ENCODE peak calls at places on chromosomes 2 and 18, in five cellular contexts. One of them, this sample, is unnamed.

GRCh38 chr2:100246163-100247145 is 75.8 kb downstream of the LONRF2 start:
- DNase-seq in ovary: no peak
- DNase-seq in uterus: no peak
- DNase-seq in breast epithelium: no peak
- DNase-seq in heart left ventricle: no peak
- DNase-seq in this sample: peak

GRCh38 chr2:41546031-41546430 is 501.8 kb upstream of the PKDCC start:
- DNase-seq in ovary: no peak
- DNase-seq in uterus: no peak
- DNase-seq in breast epithelium: no peak
- DNase-seq in heart left ventricle: no peak
- DNase-seq in this sample: no peak

GRCh38 chr2:161134547-161135518 is 25.4 kb upstream of the TANK start:
- DNase-seq in ovary: peak
- DNase-seq in uterus: no peak
- DNase-seq in breast epithelium: peak
- DNase-seq in heart left ventricle: no peak
- DNase-seq in this sample: no peak

GRCh38 chr2:86562891-86563649 is at the start of gene CHMP3:
- DNase-seq in ovary: peak
- DNase-seq in uterus: peak
- DNase-seq in breast epithelium: peak
- DNase-seq in heart left ventricle: peak
- DNase-seq in this sample: peak

GRCh38 chr2:21281876-21282514 is 158.2 kb downstream of the TDRD15 start:
- DNase-seq in ovary: no peak
- DNase-seq in uterus: no peak
- DNase-seq in breast epithelium: no peak
- DNase-seq in heart left ventricle: no peak
- DNase-seq in this sample: no peak

GRCh38 chr2:237178396-237178795 is 92.7 kb downstream of the COPS8 start:
- DNase-seq in ovary: no peak
- DNase-seq in uterus: no peak
- DNase-seq in breast epithelium: no peak
- DNase-seq in heart left ventricle: no peak
- DNase-seq in this sample: no peak

GRCh38 chr2:190696792-190697398 is 48.0 kb downstream of the NAB1 start:
- DNase-seq in ovary: no peak
- DNase-seq in uterus: no peak
- DNase-seq in breast epithelium: no peak
- DNase-seq in heart left ventricle: no peak
- DNase-seq in this sample: no peak

GRCh38 chr2:227509824-227510619 is 38.1 kb downstream of the AGFG1 start:
- DNase-seq in ovary: no peak
- DNase-seq in uterus: no peak
- DNase-seq in breast epithelium: no peak
- DNase-seq in heart left ventricle: no peak
- DNase-seq in this sample: no peak

GRCh38 chr2:203623104-203623503 is 83.3 kb upstream of the CD28 start:
- DNase-seq in ovary: no peak
- DNase-seq in uterus: no peak
- DNase-seq in breast epithelium: no peak
- DNase-seq in heart left ventricle: no peak
- DNase-seq in this sample: no peak

GRCh38 chr18:25456284-25456683 is 104.3 kb upstream of the ZNF521 start:
- DNase-seq in ovary: no peak
- DNase-seq in uterus: no peak
- DNase-seq in breast epithelium: no peak
- DNase-seq in heart left ventricle: no peak
- DNase-seq in this sample: peak

GRCh38 chr2:172829229-172829628 is 93.6 kb downstream of the RAPGEF4 start:
- DNase-seq in ovary: no peak
- DNase-seq in uterus: no peak
- DNase-seq in breast epithelium: no peak
- DNase-seq in heart left ventricle: no peak
- DNase-seq in this sample: no peak

GRCh38 chr2:172836386-172837200 is 100.9 kb downstream of the RAPGEF4 start:
- DNase-seq in ovary: no peak
- DNase-seq in uterus: no peak
- DNase-seq in breast epithelium: no peak
- DNase-seq in heart left ventricle: peak
- DNase-seq in this sample: peak

GRCh38 chr2:172834881-172835280 is 99.2 kb downstream of the RAPGEF4 start:
- DNase-seq in ovary: no peak
- DNase-seq in uterus: no peak
- DNase-seq in breast epithelium: no peak
- DNase-seq in heart left ventricle: no peak
- DNase-seq in this sample: no peak

GRCh38 chr2:172830482-172830881 is 94.8 kb downstream of the RAPGEF4 start:
- DNase-seq in ovary: no peak
- DNase-seq in uterus: no peak
- DNase-seq in breast epithelium: no peak
- DNase-seq in heart left ventricle: no peak
- DNase-seq in this sample: no peak

DNA sequence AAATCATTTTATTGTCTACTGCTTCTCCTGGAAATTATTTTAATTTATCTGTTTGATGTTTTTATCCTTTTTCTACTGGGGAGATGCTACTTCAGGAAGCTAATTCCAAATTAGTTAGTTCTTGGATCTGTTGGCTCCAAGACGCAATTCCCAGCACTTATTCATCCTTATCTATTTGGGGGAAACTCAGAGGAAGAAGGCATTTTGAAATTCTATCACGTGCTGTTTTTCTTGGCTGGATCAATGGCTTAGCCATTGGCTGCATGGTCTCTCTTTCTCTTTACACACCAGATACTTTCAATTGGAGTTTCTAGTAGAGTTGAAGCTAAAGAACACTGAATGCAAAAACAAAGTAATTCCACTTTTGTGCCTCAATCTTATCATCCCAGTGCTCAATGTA is 98.3 kb downstream of the RAPGEF4 start:
- DNase-seq in ovary: no peak
- DNase-seq in uterus: no peak
- DNase-seq in breast epithelium: no peak
- DNase-seq in heart left ventricle: no peak
- DNase-seq in this sample: no peak
- TF ChIP-seq POLR2A in ovary: no peak
- TF ChIP-seq POLR2A in uterus: no peak
- TF ChIP-seq POLR2A in breast epithelium: no peak
- TF ChIP-seq POLR2A in heart left ventricle: no peak
- TF ChIP-seq POLR2A in this sample: no peak

DNA sequence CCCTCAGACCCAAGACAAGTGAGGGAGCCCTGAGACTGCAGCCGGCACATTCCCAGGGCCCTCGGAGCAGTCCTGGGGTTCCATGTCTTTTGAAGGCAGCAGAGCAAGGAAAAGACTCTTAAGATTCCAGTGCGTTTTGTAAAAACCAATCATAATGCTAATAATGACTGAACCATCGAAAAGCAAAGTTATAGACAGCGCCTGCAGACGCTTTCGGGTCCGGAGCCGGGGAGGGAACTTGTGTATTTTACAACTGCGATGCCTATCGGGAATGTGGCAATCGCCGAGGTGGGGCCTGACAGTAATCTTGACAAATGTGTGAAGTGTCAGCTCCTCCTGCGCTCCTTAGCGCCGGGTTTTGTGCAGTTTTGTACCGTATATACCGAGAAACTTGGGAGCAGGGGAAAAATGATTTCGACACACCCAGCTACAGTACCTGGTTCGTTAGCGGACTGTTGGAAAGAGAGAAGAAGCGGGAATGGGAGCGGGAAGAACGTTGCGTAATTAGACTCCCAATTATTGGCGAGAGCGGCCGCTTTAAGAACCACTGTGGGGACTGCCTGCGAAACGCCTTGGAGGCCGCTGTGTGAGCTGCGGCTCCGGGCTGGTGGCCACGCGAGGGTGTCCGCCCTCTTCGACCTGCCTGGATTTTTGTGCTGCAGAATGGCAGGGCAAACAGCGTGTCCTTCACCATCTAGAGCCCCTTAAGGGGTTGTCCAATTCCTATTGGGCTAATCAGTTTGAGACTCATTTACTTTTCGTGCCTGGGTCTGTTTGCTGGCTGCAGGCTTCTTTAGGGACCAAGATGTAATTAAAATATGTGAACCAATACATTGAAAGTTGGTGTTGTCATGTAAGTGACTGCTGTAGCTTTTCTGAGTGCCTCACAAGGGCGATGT is 2.4 kb downstream of the EPAS1 start:
- DNase-seq in ovary: peak
- DNase-seq in uterus: peak
- DNase-seq in breast epithelium: peak
- DNase-seq in heart left ventricle: peak
- DNase-seq in this sample: peak
- TF ChIP-seq CTCF in ovary: no peak
- TF ChIP-seq CTCF in uterus: peak
- TF ChIP-seq CTCF in breast epithelium: no peak
- TF ChIP-seq CTCF in heart left ventricle: peak
- TF ChIP-seq CTCF in this sample: no peak

GRCh38 chr2:9844581-9844980 is 1.3 kb downstream of the TAF1B start:
- DNase-seq in ovary: no peak
- DNase-seq in uterus: no peak
- DNase-seq in breast epithelium: no peak
- DNase-seq in heart left ventricle: no peak
- DNase-seq in this sample: no peak
- H3K4me3 ChIP-seq in ovary: no peak
- H3K4me3 ChIP-seq in uterus: peak
- H3K4me3 ChIP-seq in breast epithelium: peak
- H3K4me3 ChIP-seq in heart left ventricle: peak
- H3K4me3 ChIP-seq in this sample: no peak

GRCh38 chr2:64222942-64223511 is 78.8 kb upstream of the PELI1 start:
- DNase-seq in ovary: no peak
- DNase-seq in uterus: no peak
- DNase-seq in breast epithelium: no peak
- DNase-seq in heart left ventricle: no peak
- DNase-seq in this sample: no peak
- TF ChIP-seq POLR2A in ovary: no peak
- TF ChIP-seq POLR2A in uterus: no peak
- TF ChIP-seq POLR2A in breast epithelium: no peak
- TF ChIP-seq POLR2A in heart left ventricle: no peak
- TF ChIP-seq POLR2A in this sample: no peak